ENCODE peak calls at places on chromosomes 12 and 14, in nine cellular contexts. M is cardiac fibroblast; J is activated CD4-positive, alpha-beta T cell treated with anti-CD3 and anti-CD28 coated beads, Interleukin-2, amount 10 ng/mL, durations not matched to agents 7 days and 5 days; L is NCI-H1417; X is retinal pigment epithelial cell; Z is effector memory CD4-positive, alpha-beta T cell; U is activated T-cell treated with anti-CD3 and anti-CD28 coated beads for 1 hour; Y is neural crest cell; P is progenitor cell of endocrine pancreas. D is an unnamed sample.

GRCh38 chr14:75568791-75569190 is 9.6 kb upstream of the FLVCR2 start:
- DNase-seq in M (no peak), J (no peak), L (no peak), X (no peak), Z (no peak), U (no peak), Y (no peak), P (no peak), D (peak; percentile 56)

GRCh38 chr12:31518680-31519227 is 72.2 kb downstream of the DENND5B start:
- DNase-seq in M (peak; percentile 99), J (no peak), L (peak; percentile 95), X (peak; percentile 99), Z (no peak), U (no peak), Y (no peak), P (no peak), D (no peak)

GRCh38 chr12:82996168-82996812 is 309.6 kb downstream of the TMTC2 start:
- DNase-seq in M (no peak), J (no peak), L (peak; percentile 92), X (no peak), Z (no peak), U (no peak), Y (no peak), P (no peak), D (peak; percentile 17)

GRCh38 chr12:5388581-5389535 is 43.0 kb upstream of the NTF3 start:
- DNase-seq in M (no peak), J (no peak), L (no peak), X (no peak), Z (no peak), U (no peak), Y (no peak), P (no peak), D (no peak)

GRCh38 chr14:68178282-68178681 is 358.7 kb downstream of the RAD51B start:
- DNase-seq in M (no peak), J (no peak), L (no peak), X (no peak), Z (no peak), U (no peak), Y (no peak), P (no peak), D (no peak)

GRCh38 chr12:5432011-5432400 is at the start of gene NTF3:
- DNase-seq in M (peak; percentile 20), J (no peak), L (peak; percentile 80), X (no peak), Z (no peak), U (no peak), Y (peak; percentile 26), P (peak; percentile 34), D (no peak)

GRCh38 chr12:86134571-86134970 is 121.6 kb downstream of the MGAT4C start:
- DNase-seq in M (peak; percentile 1), J (no peak), L (peak; percentile 74), X (no peak), Z (no peak), U (no peak), Y (no peak), P (no peak), D (no peak)

GRCh38 chr12:8052679-8053078 is 13.5 kb downstream of the C3AR1 start:
- DNase-seq in M (no peak), J (no peak), L (no peak), X (no peak), Z (no peak), U (no peak), Y (no peak), P (no peak), D (no peak)

GRCh38 chr12:47811581-47812484 is 7.9 kb downstream of the HDAC7 start:
- DNase-seq in M (peak; percentile 93), J (no peak), L (no peak), X (no peak), Z (no peak), U (no peak), Y (no peak), P (no peak), D (no peak)

GRCh38 chr12:52561880-52562449 is 9.0 kb upstream of the KRT71 start:
- DNase-seq in M (peak; percentile 23), J (no peak), L (peak; percentile 17), X (no peak), Z (no peak), U (no peak), Y (no peak), P (no peak), D (peak; percentile 1)

GRCh38 chr12:121911824-121912585 is 6.4 kb upstream of the CFAP251 start:
- DNase-seq in M (no peak), J (no peak), L (no peak), X (no peak), Z (no peak), U (no peak), Y (no peak), P (no peak), D (peak; percentile 61)

GRCh38 chr14:90924618-90925345 is 108.6 kb upstream of the TTC7B start:
- DNase-seq in M (peak; percentile 11), J (no peak), L (no peak), X (peak; percentile 43), Z (no peak), U (no peak), Y (no peak), P (no peak), D (no peak)

GRCh38 chr12:121590476-121591143 is 9.8 kb upstream of the KDM2B start:
- DNase-seq in M (no peak), J (peak; percentile 79), L (no peak), X (no peak), Z (peak; percentile 55), U (peak; percentile 45), Y (peak; percentile 39), P (no peak), D (peak; percentile 89)

GRCh38 chr12:19643635-19644034 is 204.3 kb downstream of the AEBP2 start:
- DNase-seq in M (peak; percentile 73), J (no peak), L (peak; percentile 78), X (peak; percentile 59), Z (no peak), U (no peak), Y (no peak), P (no peak), D (no peak)

GRCh38 chr14:68685419-68686211 is 107.3 kb downstream of the ZFP36L1 start:
- DNase-seq in M (peak; percentile 81), J (peak; percentile 80), L (peak; percentile 57), X (peak; percentile 92), Z (peak; percentile 76), U (peak; percentile 56), Y (no peak), P (no peak), D (peak; percentile 91)

GRCh38 chr12:57837779-57838562 is 8.6 kb downstream of the CTDSP2 start:
- DNase-seq in M (peak; percentile 86), J (peak; percentile 23), L (peak; percentile 44), X (no peak), Z (no peak), U (no peak), Y (no peak), P (no peak), D (peak; percentile 48)

GRCh38 chr14:77843155-77843554 is 43.2 kb downstream of the ADCK1 start:
- DNase-seq in M (no peak), J (no peak), L (no peak), X (no peak), Z (no peak), U (no peak), Y (no peak), P (no peak), D (no peak)

GRCh38 chr14:51342226-51342625 is 102.2 kb downstream of the TMX1 start:
- DNase-seq in M (peak; percentile 63), J (no peak), L (no peak), X (peak; percentile 38), Z (no peak), U (no peak), Y (no peak), P (no peak), D (no peak)

GRCh38 chr12:94545937-94546771 is 86.5 kb upstream of the CEP83 start:
- DNase-seq in M (peak; percentile 85), J (no peak), L (peak; percentile 62), X (peak; percentile 47), Z (no peak), U (no peak), Y (peak; percentile 39), P (peak; percentile 33), D (peak; percentile 79)

GRCh38 chr12:53729659-53730058 is 2.4 kb upstream of the CALCOCO1 start:
- DNase-seq in M (peak; percentile 31), J (no peak), L (no peak), X (no peak), Z (no peak), U (no peak), Y (no peak), P (no peak), D (no peak)

GRCh38 chr14:95331708-95332408 is 12.2 kb upstream of the CLMN start:
- DNase-seq in M (no peak), J (no peak), L (no peak), X (no peak), Z (no peak), U (no peak), Y (no peak), P (no peak), D (no peak)

GRCh38 chr14:61940669-61941420 is 178.6 kb downstream of the SNAPC1 start:
- DNase-seq in M (no peak), J (no peak), L (peak; percentile 17), X (no peak), Z (no peak), U (no peak), Y (peak; percentile 8), P (no peak), D (no peak)

GRCh38 chr14:30035361-30035760 is 107.7 kb upstream of the PRKD1 start:
- DNase-seq in M (no peak), J (no peak), L (peak; percentile 89), X (no peak), Z (no peak), U (no peak), Y (no peak), P (no peak), D (no peak)

GRCh38 chr12:38744056-38744455 is 161.3 kb downstream of the CPNE8 start:
- DNase-seq in M (peak; percentile 74), J (no peak), L (no peak), X (no peak), Z (no peak), U (no peak), Y (no peak), P (no peak), D (no peak)

GRCh38 chr12:68636268-68636667 is 25.6 kb downstream of the RAP1B start:
- DNase-seq in M (peak; percentile 80), J (no peak), L (no peak), X (no peak), Z (no peak), U (no peak), Y (no peak), P (no peak), D (no peak)

GRCh38 chr14:102554835-102555819 is 37.3 kb upstream of the RCOR1 start:
- DNase-seq in M (peak; percentile 22), J (peak; percentile 62), L (peak; percentile 65), X (no peak), Z (peak; percentile 28), U (peak; percentile 34), Y (peak; percentile 52), P (peak; percentile 31), D (peak; percentile 57)

GRCh38 chr12:80877706-80878384 is 59.9 kb downstream of the LIN7A start:
- DNase-seq in M (peak; percentile 86), J (no peak), L (peak; percentile 82), X (no peak), Z (no peak), U (no peak), Y (no peak), P (no peak), D (no peak)

GRCh38 chr14:84425968-84426367 is 1104.0 kb upstream of the FLRT2 start:
- DNase-seq in M (no peak), J (no peak), L (no peak), X (no peak), Z (no peak), U (no peak), Y (no peak), P (no peak), D (no peak)

GRCh38 chr14:21267431-21267845 is 1.8 kb downstream of the HNRNPC start:
- DNase-seq in M (no peak), J (no peak), L (no peak), X (no peak), Z (no peak), U (no peak), Y (no peak), P (no peak), D (peak; percentile 67)

GRCh38 chr14:105249175-105250007 is 1.1 kb downstream of the BTBD6 start:
- DNase-seq in M (peak; percentile 34), J (no peak), L (peak; percentile 55), X (peak; percentile 22), Z (no peak), U (no peak), Y (no peak), P (peak; percentile 23), D (no peak)

GRCh38 chr12:4140607-4141301 is 132.8 kb upstream of the CCND2 start:
- DNase-seq in M (no peak), J (no peak), L (no peak), X (no peak), Z (no peak), U (no peak), Y (no peak), P (no peak), D (no peak)